ENCODE peak calls at places on chromosomes 12 and 14, in eight cellular contexts. O, S, D, E, G, F, N and L are unnamed samples.

GRCh38 chr12:96489392-96490056 is at the start of gene CFAP54:
- DNase-seq in O (peak; percentile 97), S (peak; percentile 89), D (peak; percentile 93), E (peak; percentile 97), G (peak; percentile 91), F (peak; percentile 95), N (peak; percentile 93), L (peak; percentile 86)

GRCh38 chr14:91681116-91681515 is 50.8 kb downstream of the CATSPERB start:
- DNase-seq in O (no peak), S (no peak), D (no peak), E (no peak), G (no peak), F (no peak), N (no peak), L (no peak)

GRCh38 chr14:79972230-79972629 is 239.1 kb downstream of the DIO2 start:
- DNase-seq in O (peak; percentile 16), S (no peak), D (peak; percentile 13), E (no peak), G (no peak), F (peak; percentile 49), N (no peak), L (no peak)

GRCh38 chr14:32576088-32576795 is 247.1 kb downstream of the AKAP6 start:
- DNase-seq in O (peak; percentile 79), S (no peak), D (peak; percentile 56), E (peak; percentile 76), G (peak; percentile 81), F (peak; percentile 51), N (peak; percentile 33), L (peak; percentile 50)

GRCh38 chr12:112716099-112717093 is 75.2 kb upstream of the RPH3A start:
- DNase-seq in O (peak; percentile 15), S (no peak), D (no peak), E (peak; percentile 24), G (no peak), F (no peak), N (no peak), L (peak; percentile 20)

GRCh38 chr12:26762185-26762584 is 70.8 kb downstream of the ITPR2 start:
- DNase-seq in O (no peak), S (no peak), D (no peak), E (no peak), G (no peak), F (no peak), N (no peak), L (no peak)

GRCh38 chr12:86264451-86265328 is 8.5 kb upstream of the MGAT4C start:
- DNase-seq in O (no peak), S (no peak), D (no peak), E (peak; percentile 30), G (no peak), F (no peak), N (peak; percentile 57), L (peak; percentile 71)

GRCh38 chr14:58331111-58331510 is 32.8 kb downstream of the ARID4A start:
- DNase-seq in O (peak; percentile 99), S (peak; percentile 84), D (peak; percentile 89), E (peak; percentile 71), G (peak; percentile 99), F (peak; percentile 95), N (peak; percentile 91), L (peak; percentile 75)

GRCh38 chr14:48127674-48128073 is 452.3 kb upstream of the MDGA2 start:
- DNase-seq in O (no peak), S (no peak), D (no peak), E (no peak), G (no peak), F (no peak), N (no peak), L (no peak)

GRCh38 chr12:3168775-3169221 is 91.6 kb downstream of the TSPAN9 start:
- DNase-seq in O (peak; percentile 98), S (no peak), D (peak; percentile 97), E (no peak), G (no peak), F (peak; percentile 60), N (no peak), L (peak; percentile 98)